ENCODE peak calls at places on chromosomes 3 and 15, in ten cellular contexts. S, V, B, H, G, X, P, N, Q and D are unnamed samples. For H3K4me1 and H3K36me3, the result is how much of the 10 kb centered on the place peaks cover.

GRCh38 chr15:62979252-62979651 is 63.3 kb upstream of the TPM1 start:
- DNase-seq in B (no peak), S (no peak), P (no peak), G (no peak), X (peak), Q (no peak), N (no peak), H (no peak), V (no peak), D (no peak)

GRCh38 chr3:38308456-38308855 is 26.4 kb downstream of the SLC22A14 start:
- DNase-seq in X (no peak), H (no peak), S (no peak), P (no peak), B (no peak), G (no peak), V (no peak), Q (no peak), N (no peak), D (no peak)

GRCh38 chr3:133941390-133941789 is 45.7 kb upstream of the RAB6B start:
- DNase-seq in P (no peak), X (peak), V (no peak), G (peak), N (peak), H (peak), Q (no peak), B (no peak), S (no peak), D (no peak)

GRCh38 chr3:80554304-80554703 is 786.5 kb upstream of the ROBO1 start:
- DNase-seq in Q (no peak), V (no peak), N (no peak), S (no peak), H (no peak), G (no peak), X (no peak), B (no peak), P (no peak), D (no peak)

GRCh38 chr3:100600181-100601042 is 9.0 kb upstream of the ADGRG7 start:
- DNase-seq in G (no peak), Q (peak), S (no peak), V (no peak), B (no peak), X (no peak), H (no peak), N (peak), P (no peak), D (no peak)

GRCh38 chr15:40266828-40267304 is 16.0 kb downstream of the ANKRD63 start:
- DNase-seq in N (no peak), P (no peak), H (no peak), S (no peak), B (no peak), Q (peak), X (peak), V (no peak), G (peak), D (no peak)

GRCh38 chr3:188338081-188338480 is 184.1 kb downstream of the LPP start:
- DNase-seq in H (no peak), X (peak), N (no peak), P (no peak), G (no peak), Q (no peak), S (no peak), B (no peak), V (no peak), D (no peak)

GRCh38 chr15:38073278-38073930 is 139.0 kb downstream of the TMCO5A start:
- DNase-seq in P (peak), H (peak), X (peak), S (peak), G (peak), B (no peak), V (peak), N (peak), Q (no peak), D (peak)

GRCh38 chr15:101167791-101168462 is 83.9 kb downstream of the CHSY1 start:
- DNase-seq in V (peak), X (peak), N (peak), P (peak), B (no peak), G (peak), S (peak), H (no peak), Q (peak), D (peak)

GRCh38 chr3:57161915-57162314 is 3.2 kb downstream of the IL17RD start:
- DNase-seq in Q (no peak), V (no peak), G (no peak), X (no peak), S (no peak), P (no peak), N (no peak), H (no peak), B (no peak), D (no peak)

GRCh38 chr3:50212971-50213370 is 7.9 kb downstream of the SLC38A3 start:
- DNase-seq in X (no peak), N (no peak), G (no peak), H (no peak), Q (no peak), P (no peak), B (no peak), V (no peak), S (no peak), D (no peak)
- H3K4me1 ChIP-seq in X (under half), N (under half), G (under half), H (under half), Q (half or more), P (under half), B (under half), V (under half), S (under half), D (under half)

DNA sequence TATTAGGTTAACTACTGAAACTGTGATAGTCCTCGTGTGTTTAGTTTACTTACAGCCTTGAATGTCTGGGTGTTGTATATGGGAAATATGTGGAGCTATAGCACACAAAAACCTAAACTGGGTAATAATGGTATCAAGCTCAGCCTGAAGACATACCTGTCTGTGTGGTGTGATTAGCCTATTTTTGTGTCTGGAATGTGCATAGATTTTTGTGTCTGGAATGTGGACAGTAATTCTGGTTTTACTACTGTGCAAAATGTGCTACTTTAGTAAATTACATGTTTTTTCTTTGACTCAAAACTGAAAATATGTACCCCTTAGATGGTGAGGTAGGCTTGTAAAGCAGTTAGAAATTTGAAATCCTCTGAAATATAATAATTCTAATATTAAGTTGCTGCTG is 43.5 kb downstream of the CHD2 start:
- DNase-seq in N (no peak), P (no peak), G (no peak), X (no peak), Q (no peak), B (no peak), V (no peak), H (no peak), S (no peak), D (no peak)
- H3K36me3 ChIP-seq in N (half or more), P (half or more), G (half or more), X (half or more), Q (half or more), B (half or more), V (under half), H (half or more), S (half or more), D (under half)

GRCh38 chr3:138137901-138138300 is 5.7 kb upstream of the A4GNT start:
- DNase-seq in H (no peak), X (no peak), Q (no peak), P (no peak), S (no peak), V (no peak), B (no peak), N (no peak), G (no peak), D (no peak)

GRCh38 chr3:138135833-138136194 is 3.6 kb upstream of the A4GNT start:
- DNase-seq in S (no peak), X (no peak), Q (no peak), H (no peak), N (no peak), V (no peak), B (no peak), G (no peak), P (no peak), D (no peak)

GRCh38 chr3:138135141-138135832 is 3.1 kb upstream of the A4GNT start:
- DNase-seq in P (no peak), X (no peak), H (no peak), B (no peak), Q (no peak), V (no peak), S (no peak), N (no peak), G (no peak), D (no peak)

GRCh38 chr3:138132239-138132638 is at the start of gene A4GNT:
- DNase-seq in H (no peak), B (no peak), G (no peak), Q (no peak), N (no peak), V (no peak), X (no peak), S (no peak), P (no peak), D (no peak)

DNA sequence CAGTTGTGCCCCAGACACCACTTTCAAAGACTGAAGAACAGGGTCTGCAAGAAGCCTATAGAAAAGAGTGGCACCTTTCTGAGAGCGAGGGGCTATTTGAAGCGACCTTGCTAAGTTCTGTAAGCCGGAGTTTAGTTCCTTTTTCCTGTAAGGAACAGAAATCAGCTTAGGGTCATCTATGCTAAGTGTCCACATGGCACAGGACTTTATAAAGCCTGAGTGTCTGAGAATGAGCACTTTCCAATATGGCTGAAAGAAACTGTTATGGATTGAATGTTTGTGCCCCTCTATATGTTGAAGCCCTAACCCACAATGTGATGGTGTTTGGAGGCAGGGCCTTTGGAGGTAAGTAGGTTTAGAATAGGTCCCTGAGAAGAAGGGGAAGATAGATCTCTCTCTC is 4.0 kb upstream of the A4GNT start:
- DNase-seq in G (no peak), X (no peak), Q (no peak), B (no peak), N (no peak), S (no peak), P (no peak), H (no peak), V (no peak), D (no peak)
- H3K4me1 ChIP-seq in G (under half), X (under half), Q (under half), B (under half), N (under half), S (under half), P (under half), H (under half), V (under half), D (under half)

GRCh38 chr3:149965278-149965677 is 5.4 kb downstream of the PFN2 start:
- DNase-seq in H (no peak), V (no peak), X (no peak), Q (no peak), G (no peak), S (no peak), P (no peak), B (no peak), N (no peak), D (no peak)
- H3K36me3 ChIP-seq in H (under half), V (under half), X (under half), Q (under half), G (under half), S (under half), P (under half), B (half or more), N (under half), D (under half)

GRCh38 chr3:171682743-171683142 is 127.5 kb downstream of the PLD1 start:
- DNase-seq in V (no peak), S (no peak), B (no peak), G (no peak), H (no peak), Q (no peak), P (no peak), N (no peak), X (no peak), D (no peak)

GRCh38 chr3:171679011-171679492 is 131.2 kb downstream of the PLD1 start:
- DNase-seq in V (peak), N (peak), Q (no peak), P (peak), G (no peak), B (no peak), H (no peak), X (no peak), S (no peak), D (no peak)

GRCh38 chr3:171677706-171678105 is 132.6 kb downstream of the PLD1 start:
- DNase-seq in Q (no peak), X (no peak), N (no peak), P (no peak), B (no peak), G (peak), V (no peak), S (no peak), H (no peak), D (no peak)

GRCh38 chr3:171684226-171684625 is 126.1 kb downstream of the PLD1 start:
- DNase-seq in Q (no peak), V (peak), S (no peak), N (peak), H (no peak), X (no peak), P (peak), B (no peak), G (no peak), D (no peak)

GRCh38 chr3:171680690-171681416 is 129.4 kb downstream of the PLD1 start:
- DNase-seq in G (no peak), Q (no peak), B (no peak), X (no peak), V (peak), H (no peak), P (no peak), S (no peak), N (peak), D (no peak)
- H3K4me1 ChIP-seq in G (under half), Q (under half), B (under half), X (under half), V (under half), H (under half), P (under half), S (under half), N (under half), D (under half)

DNA sequence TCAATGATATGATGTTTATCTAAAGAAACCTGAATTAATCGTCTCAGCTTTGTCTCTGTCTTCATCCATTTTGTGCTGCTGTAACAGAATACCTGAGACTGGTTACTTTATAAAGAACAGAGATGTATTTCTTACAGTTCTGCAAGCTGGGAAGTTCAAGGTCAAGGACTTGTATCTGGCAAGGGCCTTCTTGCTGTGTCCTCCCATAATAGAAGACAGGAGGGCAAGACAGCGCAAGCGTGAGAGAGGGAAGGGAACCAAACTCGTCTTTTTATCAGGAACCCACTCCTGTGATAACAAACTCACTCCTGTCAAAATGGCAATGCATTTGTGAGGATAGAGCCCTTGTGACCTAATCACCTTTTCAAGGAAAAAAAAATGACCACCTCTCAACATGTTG is 131.5 kb downstream of the GHSR start:
- DNase-seq in P (no peak), Q (no peak), N (no peak), H (no peak), X (no peak), G (no peak), V (no peak), S (no peak), B (no peak), D (peak)
- H3K36me3 ChIP-seq in P (under half), Q (under half), N (under half), H (under half), X (under half), G (under half), V (under half), S (under half), B (half or more), D (under half)

DNA sequence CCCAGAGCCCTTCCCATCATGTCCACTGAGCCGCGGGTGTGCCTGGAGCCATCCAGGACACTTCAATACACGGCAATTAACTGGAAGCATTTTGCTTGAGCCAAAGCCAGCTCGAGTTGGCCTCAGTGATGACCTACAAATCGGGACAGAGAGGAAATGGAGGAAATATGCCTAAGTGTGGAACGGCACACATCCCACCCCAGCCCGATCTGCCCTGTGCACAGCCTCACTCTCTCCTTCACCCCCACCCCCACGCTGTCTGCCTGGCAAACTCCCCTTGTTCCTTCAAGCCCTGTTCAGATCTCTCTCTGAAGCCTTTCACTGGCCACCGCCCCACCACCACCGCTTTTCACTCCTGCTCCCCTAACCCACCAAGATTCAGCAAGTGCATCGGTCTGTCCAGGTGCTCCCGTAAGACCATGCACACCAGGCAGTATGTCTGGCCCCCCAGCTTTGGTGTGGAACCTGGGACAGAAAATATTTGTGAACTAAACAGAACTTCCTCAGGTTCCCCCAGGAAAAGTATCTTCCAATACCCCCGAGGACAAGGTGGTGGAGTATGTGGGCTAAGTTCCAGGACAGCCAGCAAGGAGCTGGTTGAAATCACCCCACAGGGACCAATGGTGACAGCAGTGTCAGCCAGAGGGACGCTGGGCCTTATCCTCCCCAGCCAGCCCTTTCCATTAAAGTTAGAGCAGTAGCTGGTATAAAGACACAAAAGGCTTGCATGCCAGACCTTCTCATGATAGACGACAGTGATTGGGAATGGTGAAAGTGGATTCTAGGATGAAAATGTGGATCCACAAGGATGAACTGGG is 83.7 kb downstream of the VGLL4 start:
- DNase-seq in N (no peak), X (no peak), V (no peak), B (no peak), P (no peak), Q (no peak), G (peak), H (no peak), S (no peak), D (no peak)
- H3K4me1 ChIP-seq in N (under half), X (under half), V (under half), B (under half), P (under half), Q (under half), G (under half), H (under half), S (under half), D (under half)